ENCODE peak calls at places on chromosomes 5 and 9, in ten cellular contexts. One of them, this sample, is unnamed.

GRCh38 chr9:70998962-70999361 is 122.5 kb downstream of the TRPM3 start:
- DNase-seq in suprapubic skin: no peak
- DNase-seq in ovary: no peak
- DNase-seq in H1: no peak
- DNase-seq in A549: no peak
- DNase-seq in esophagus muscularis mucosa: no peak
- DNase-seq in SK-N-SH: no peak
- DNase-seq in transverse colon: no peak
- DNase-seq in GM12878: no peak
- DNase-seq in sigmoid colon: no peak
- DNase-seq in this sample: no peak

GRCh38 chr5:136979131-136979530 is 520.0 kb downstream of the SPOCK1 start:
- DNase-seq in H1: no peak
- DNase-seq in A549: no peak
- DNase-seq in sigmoid colon: no peak
- DNase-seq in suprapubic skin: no peak
- DNase-seq in SK-N-SH: no peak
- DNase-seq in transverse colon: no peak
- DNase-seq in esophagus muscularis mucosa: no peak
- DNase-seq in GM12878: no peak
- DNase-seq in ovary: no peak
- DNase-seq in this sample: no peak

GRCh38 chr5:40223884-40224402 is 455.8 kb upstream of the PTGER4 start:
- DNase-seq in SK-N-SH: no peak
- DNase-seq in A549: no peak
- DNase-seq in sigmoid colon: no peak
- DNase-seq in transverse colon: no peak
- DNase-seq in ovary: no peak
- DNase-seq in suprapubic skin: no peak
- DNase-seq in esophagus muscularis mucosa: no peak
- DNase-seq in GM12878: peak
- DNase-seq in H1: no peak
- DNase-seq in this sample: no peak

GRCh38 chr5:943201-943873 is 50.7 kb downstream of the TRIP13 start:
- DNase-seq in suprapubic skin: peak
- DNase-seq in SK-N-SH: no peak
- DNase-seq in esophagus muscularis mucosa: no peak
- DNase-seq in ovary: no peak
- DNase-seq in GM12878: no peak
- DNase-seq in A549: no peak
- DNase-seq in transverse colon: no peak
- DNase-seq in sigmoid colon: no peak
- DNase-seq in H1: no peak
- DNase-seq in this sample: no peak

GRCh38 chr9:75128535-75128934 is 40.2 kb downstream of the OSTF1 start:
- DNase-seq in H1: no peak
- DNase-seq in ovary: no peak
- DNase-seq in SK-N-SH: no peak
- DNase-seq in transverse colon: no peak
- DNase-seq in GM12878: no peak
- DNase-seq in sigmoid colon: no peak
- DNase-seq in suprapubic skin: no peak
- DNase-seq in esophagus muscularis mucosa: no peak
- DNase-seq in A549: no peak
- DNase-seq in this sample: no peak

GRCh38 chr5:138492552-138493045 is 27.3 kb downstream of the EGR1 start:
- DNase-seq in SK-N-SH: no peak
- DNase-seq in transverse colon: no peak
- DNase-seq in GM12878: no peak
- DNase-seq in sigmoid colon: no peak
- DNase-seq in ovary: no peak
- DNase-seq in A549: no peak
- DNase-seq in esophagus muscularis mucosa: no peak
- DNase-seq in suprapubic skin: no peak
- DNase-seq in H1: no peak
- DNase-seq in this sample: no peak

GRCh38 chr5:138724470-138725146 is 28.6 kb upstream of the CTNNA1 start:
- DNase-seq in sigmoid colon: peak
- DNase-seq in esophagus muscularis mucosa: no peak
- DNase-seq in H1: peak
- DNase-seq in transverse colon: no peak
- DNase-seq in SK-N-SH: no peak
- DNase-seq in GM12878: no peak
- DNase-seq in suprapubic skin: peak
- DNase-seq in ovary: no peak
- DNase-seq in A549: no peak
- DNase-seq in this sample: no peak

GRCh38 chr5:9513825-9514224 is 32.0 kb downstream of the SEMA5A start:
- DNase-seq in GM12878: no peak
- DNase-seq in ovary: no peak
- DNase-seq in esophagus muscularis mucosa: no peak
- DNase-seq in transverse colon: no peak
- DNase-seq in sigmoid colon: no peak
- DNase-seq in A549: no peak
- DNase-seq in H1: no peak
- DNase-seq in SK-N-SH: no peak
- DNase-seq in suprapubic skin: no peak
- DNase-seq in this sample: no peak

GRCh38 chr5:125424851-125425250 is 678.4 kb upstream of the ZNF608 start:
- DNase-seq in H1: no peak
- DNase-seq in transverse colon: no peak
- DNase-seq in sigmoid colon: no peak
- DNase-seq in SK-N-SH: no peak
- DNase-seq in GM12878: no peak
- DNase-seq in ovary: no peak
- DNase-seq in A549: no peak
- DNase-seq in suprapubic skin: no peak
- DNase-seq in esophagus muscularis mucosa: no peak
- DNase-seq in this sample: no peak
- TF ChIP-seq EP300 in H1: no peak
- TF ChIP-seq EP300 in transverse colon: no peak
- TF ChIP-seq EP300 in sigmoid colon: no peak
- TF ChIP-seq EP300 in SK-N-SH: no peak
- TF ChIP-seq EP300 in GM12878: no peak
- TF ChIP-seq EP300 in ovary: no peak
- TF ChIP-seq EP300 in A549: no peak
- TF ChIP-seq EP300 in suprapubic skin: no peak
- TF ChIP-seq EP300 in esophagus muscularis mucosa: no peak
- TF ChIP-seq EP300 in this sample: no peak

GRCh38 chr5:143405063-143405746 is 1.7 kb upstream of the NR3C1 start:
- DNase-seq in H1: peak
- DNase-seq in SK-N-SH: peak
- DNase-seq in GM12878: no peak
- DNase-seq in esophagus muscularis mucosa: peak
- DNase-seq in sigmoid colon: peak
- DNase-seq in ovary: peak
- DNase-seq in transverse colon: peak
- DNase-seq in A549: peak
- DNase-seq in suprapubic skin: peak
- DNase-seq in this sample: peak
- TF ChIP-seq CTCF in H1: no peak
- TF ChIP-seq CTCF in SK-N-SH: peak
- TF ChIP-seq CTCF in GM12878: peak
- TF ChIP-seq CTCF in esophagus muscularis mucosa: peak
- TF ChIP-seq CTCF in sigmoid colon: no peak
- TF ChIP-seq CTCF in ovary: peak
- TF ChIP-seq CTCF in transverse colon: peak
- TF ChIP-seq CTCF in A549: peak
- TF ChIP-seq CTCF in suprapubic skin: no peak
- TF ChIP-seq CTCF in this sample: no peak

GRCh38 chr5:23204111-23204510 is 303.3 kb upstream of the PRDM9 start:
- DNase-seq in ovary: no peak
- DNase-seq in H1: no peak
- DNase-seq in A549: no peak
- DNase-seq in suprapubic skin: no peak
- DNase-seq in GM12878: no peak
- DNase-seq in transverse colon: no peak
- DNase-seq in esophagus muscularis mucosa: no peak
- DNase-seq in sigmoid colon: no peak
- DNase-seq in SK-N-SH: no peak
- DNase-seq in this sample: no peak

DNA sequence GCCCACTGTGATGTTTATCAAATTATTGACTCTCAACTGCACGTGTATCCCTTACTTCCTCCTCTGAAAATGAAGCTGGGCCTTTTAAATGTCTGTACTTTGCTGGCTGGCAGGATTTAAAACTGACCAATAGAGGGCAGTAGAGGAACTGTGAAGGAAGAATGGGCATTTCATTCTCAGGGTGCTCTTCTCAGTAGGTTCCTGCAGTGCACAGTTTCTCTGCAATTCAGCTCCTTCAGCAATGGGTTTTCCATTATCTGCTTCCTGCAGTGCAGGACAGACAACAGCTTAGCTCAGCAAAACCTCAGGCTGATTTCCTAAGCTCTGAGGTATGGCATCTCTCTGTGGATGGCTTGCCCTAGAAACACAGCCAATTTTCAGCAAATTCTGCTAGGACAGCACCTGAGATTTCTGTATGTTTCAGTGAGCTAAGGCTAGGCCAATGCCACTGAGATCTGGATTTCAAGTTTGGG is 298.4 kb upstream of the PRDM9 start:
- DNase-seq in sigmoid colon: no peak
- DNase-seq in SK-N-SH: peak
- DNase-seq in ovary: no peak
- DNase-seq in H1: peak
- DNase-seq in A549: peak
- DNase-seq in suprapubic skin: no peak
- DNase-seq in transverse colon: no peak
- DNase-seq in GM12878: peak
- DNase-seq in esophagus muscularis mucosa: no peak
- DNase-seq in this sample: no peak
- TF ChIP-seq EP300 in sigmoid colon: no peak
- TF ChIP-seq EP300 in SK-N-SH: no peak
- TF ChIP-seq EP300 in ovary: no peak
- TF ChIP-seq EP300 in H1: no peak
- TF ChIP-seq EP300 in A549: no peak
- TF ChIP-seq EP300 in suprapubic skin: no peak
- TF ChIP-seq EP300 in transverse colon: no peak
- TF ChIP-seq EP300 in GM12878: no peak
- TF ChIP-seq EP300 in esophagus muscularis mucosa: no peak
- TF ChIP-seq EP300 in this sample: no peak

GRCh38 chr9:127455299-127455992 is 4.1 kb downstream of the LRSAM1 start:
- DNase-seq in SK-N-SH: no peak
- DNase-seq in H1: no peak
- DNase-seq in GM12878: no peak
- DNase-seq in esophagus muscularis mucosa: no peak
- DNase-seq in sigmoid colon: no peak
- DNase-seq in suprapubic skin: no peak
- DNase-seq in transverse colon: peak
- DNase-seq in ovary: no peak
- DNase-seq in A549: peak
- DNase-seq in this sample: peak
- TF ChIP-seq CTCF in SK-N-SH: peak
- TF ChIP-seq CTCF in H1: peak
- TF ChIP-seq CTCF in GM12878: peak
- TF ChIP-seq CTCF in esophagus muscularis mucosa: no peak
- TF ChIP-seq CTCF in sigmoid colon: no peak
- TF ChIP-seq CTCF in suprapubic skin: no peak
- TF ChIP-seq CTCF in transverse colon: peak
- TF ChIP-seq CTCF in ovary: no peak
- TF ChIP-seq CTCF in A549: peak
- TF ChIP-seq CTCF in this sample: peak

GRCh38 chr9:38060688-38061087 is 8.3 kb downstream of the SHB start:
- DNase-seq in sigmoid colon: peak
- DNase-seq in ovary: no peak
- DNase-seq in SK-N-SH: peak
- DNase-seq in suprapubic skin: peak
- DNase-seq in esophagus muscularis mucosa: no peak
- DNase-seq in A549: no peak
- DNase-seq in GM12878: no peak
- DNase-seq in transverse colon: no peak
- DNase-seq in H1: no peak
- DNase-seq in this sample: no peak

GRCh38 chr9:38059233-38059936 is 9.6 kb downstream of the SHB start:
- DNase-seq in H1: no peak
- DNase-seq in sigmoid colon: no peak
- DNase-seq in suprapubic skin: no peak
- DNase-seq in A549: no peak
- DNase-seq in transverse colon: no peak
- DNase-seq in ovary: no peak
- DNase-seq in SK-N-SH: no peak
- DNase-seq in esophagus muscularis mucosa: no peak
- DNase-seq in GM12878: no peak
- DNase-seq in this sample: no peak

GRCh38 chr9:38058452-38059232 is 10.4 kb downstream of the SHB start:
- DNase-seq in GM12878: no peak
- DNase-seq in transverse colon: no peak
- DNase-seq in suprapubic skin: no peak
- DNase-seq in A549: no peak
- DNase-seq in SK-N-SH: no peak
- DNase-seq in sigmoid colon: no peak
- DNase-seq in esophagus muscularis mucosa: no peak
- DNase-seq in H1: no peak
- DNase-seq in ovary: no peak
- DNase-seq in this sample: no peak

GRCh38 chr9:38054653-38055052 is 14.4 kb downstream of the SHB start:
- DNase-seq in GM12878: no peak
- DNase-seq in sigmoid colon: no peak
- DNase-seq in suprapubic skin: no peak
- DNase-seq in SK-N-SH: no peak
- DNase-seq in H1: no peak
- DNase-seq in esophagus muscularis mucosa: no peak
- DNase-seq in A549: no peak
- DNase-seq in ovary: no peak
- DNase-seq in transverse colon: no peak
- DNase-seq in this sample: no peak

GRCh38 chr9:38057416-38058195 is 11.4 kb downstream of the SHB start:
- DNase-seq in transverse colon: no peak
- DNase-seq in A549: no peak
- DNase-seq in ovary: no peak
- DNase-seq in sigmoid colon: no peak
- DNase-seq in SK-N-SH: no peak
- DNase-seq in suprapubic skin: no peak
- DNase-seq in H1: no peak
- DNase-seq in GM12878: no peak
- DNase-seq in esophagus muscularis mucosa: no peak
- DNase-seq in this sample: peak
- TF ChIP-seq EP300 in transverse colon: no peak
- TF ChIP-seq EP300 in A549: no peak
- TF ChIP-seq EP300 in ovary: no peak
- TF ChIP-seq EP300 in sigmoid colon: no peak
- TF ChIP-seq EP300 in SK-N-SH: no peak
- TF ChIP-seq EP300 in suprapubic skin: no peak
- TF ChIP-seq EP300 in H1: no peak
- TF ChIP-seq EP300 in GM12878: no peak
- TF ChIP-seq EP300 in esophagus muscularis mucosa: no peak
- TF ChIP-seq EP300 in this sample: no peak

DNA sequence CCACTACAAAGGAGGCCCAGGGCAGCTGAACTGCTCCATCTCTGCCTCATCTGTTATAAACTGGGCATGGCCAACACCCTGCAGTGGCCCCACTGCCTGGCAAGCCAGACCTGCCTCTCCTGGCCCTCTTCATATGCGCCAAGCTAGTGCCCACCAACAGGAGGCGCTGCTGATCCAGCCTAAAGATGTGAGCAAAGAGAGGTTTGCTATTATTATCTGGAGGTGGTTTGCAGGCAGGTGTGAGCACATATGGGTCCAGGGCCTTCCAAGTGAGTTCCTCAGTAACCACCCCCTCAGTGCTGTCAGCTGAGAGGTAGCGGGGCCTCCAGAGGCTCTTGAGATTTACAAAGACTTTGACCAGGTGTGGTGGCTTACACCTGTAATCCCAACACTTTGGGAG is 232.2 kb downstream of the SYK start:
- DNase-seq in H1: peak
- DNase-seq in SK-N-SH: no peak
- DNase-seq in sigmoid colon: no peak
- DNase-seq in A549: peak
- DNase-seq in esophagus muscularis mucosa: no peak
- DNase-seq in transverse colon: peak
- DNase-seq in ovary: no peak
- DNase-seq in suprapubic skin: peak
- DNase-seq in GM12878: no peak
- DNase-seq in this sample: no peak
- TF ChIP-seq CTCF in H1: peak
- TF ChIP-seq CTCF in SK-N-SH: peak
- TF ChIP-seq CTCF in sigmoid colon: no peak
- TF ChIP-seq CTCF in A549: peak
- TF ChIP-seq CTCF in esophagus muscularis mucosa: peak
- TF ChIP-seq CTCF in transverse colon: peak
- TF ChIP-seq CTCF in ovary: no peak
- TF ChIP-seq CTCF in suprapubic skin: no peak
- TF ChIP-seq CTCF in GM12878: peak
- TF ChIP-seq CTCF in this sample: peak